ENCODE peak calls at places on chromosomes 13 and 19, in six cellular contexts. One of them, this sample, is unnamed.

GRCh38 chr19:4866595-4867424 is 657 bp downstream of the PLIN3 start:
- DNase-seq in activated naive CD4-positive, alpha-beta T cell treated with anti-CD3 and anti-CD28 coated beads, Interleukin-2, amount 10 ng/mL, durations not matched to agents 7 days and 5 days: peak; percentile 64
- DNase-seq in NCI-H2227 treated with DMSO at 0.1 percent for 48 hours: peak; percentile 2
- DNase-seq in ELR: peak; percentile 63
- DNase-seq in NCI-H774: no peak
- DNase-seq in AG04450: no peak
- DNase-seq in this sample: peak; percentile 55

GRCh38 chr13:109790951-109791605 is 4.7 kb upstream of the IRS2 start:
- DNase-seq in NCI-H2227 treated with DMSO at 0.1 percent for 48 hours: no peak
- DNase-seq in NCI-H774: peak; percentile 27
- DNase-seq in activated naive CD4-positive, alpha-beta T cell treated with anti-CD3 and anti-CD28 coated beads, Interleukin-2, amount 10 ng/mL, durations not matched to agents 7 days and 5 days: peak; percentile 66
- DNase-seq in AG04450: no peak
- DNase-seq in ELR: peak; percentile 48
- DNase-seq in this sample: peak; percentile 55

GRCh38 chr13:112333756-112334543 is 42.2 kb upstream of the SPACA7 start:
- DNase-seq in AG04450: no peak
- DNase-seq in ELR: peak; percentile 6
- DNase-seq in activated naive CD4-positive, alpha-beta T cell treated with anti-CD3 and anti-CD28 coated beads, Interleukin-2, amount 10 ng/mL, durations not matched to agents 7 days and 5 days: no peak
- DNase-seq in NCI-H2227 treated with DMSO at 0.1 percent for 48 hours: no peak
- DNase-seq in NCI-H774: no peak
- DNase-seq in this sample: peak; percentile 49

GRCh38 chr13:95301947-95302386 is 716 bp upstream of the ABCC4 start:
- DNase-seq in NCI-H2227 treated with DMSO at 0.1 percent for 48 hours: peak; percentile 56
- DNase-seq in NCI-H774: no peak
- DNase-seq in AG04450: no peak
- DNase-seq in activated naive CD4-positive, alpha-beta T cell treated with anti-CD3 and anti-CD28 coated beads, Interleukin-2, amount 10 ng/mL, durations not matched to agents 7 days and 5 days: no peak
- DNase-seq in ELR: no peak
- DNase-seq in this sample: no peak

GRCh38 chr13:111519490-111520170 is 199.2 kb downstream of the TEX29 start:
- DNase-seq in ELR: no peak
- DNase-seq in activated naive CD4-positive, alpha-beta T cell treated with anti-CD3 and anti-CD28 coated beads, Interleukin-2, amount 10 ng/mL, durations not matched to agents 7 days and 5 days: no peak
- DNase-seq in AG04450: no peak
- DNase-seq in NCI-H2227 treated with DMSO at 0.1 percent for 48 hours: no peak
- DNase-seq in NCI-H774: no peak
- DNase-seq in this sample: no peak

GRCh38 chr19:55605637-55606470 is at the start of gene ZNF865:
- DNase-seq in NCI-H2227 treated with DMSO at 0.1 percent for 48 hours: peak; percentile 98
- DNase-seq in ELR: peak; percentile 91
- DNase-seq in AG04450: peak; percentile 67
- DNase-seq in NCI-H774: peak; percentile 30
- DNase-seq in activated naive CD4-positive, alpha-beta T cell treated with anti-CD3 and anti-CD28 coated beads, Interleukin-2, amount 10 ng/mL, durations not matched to agents 7 days and 5 days: peak; percentile 81
- DNase-seq in this sample: peak; percentile 87

GRCh38 chr19:37986048-37986750 is 79.2 kb downstream of the SIPA1L3 start:
- DNase-seq in activated naive CD4-positive, alpha-beta T cell treated with anti-CD3 and anti-CD28 coated beads, Interleukin-2, amount 10 ng/mL, durations not matched to agents 7 days and 5 days: peak; percentile 23
- DNase-seq in AG04450: no peak
- DNase-seq in NCI-H774: no peak
- DNase-seq in ELR: no peak
- DNase-seq in NCI-H2227 treated with DMSO at 0.1 percent for 48 hours: no peak
- DNase-seq in this sample: no peak

GRCh38 chr19:3338541-3339181 is 27.7 kb upstream of the NFIC start:
- DNase-seq in NCI-H2227 treated with DMSO at 0.1 percent for 48 hours: no peak
- DNase-seq in NCI-H774: peak; percentile 29
- DNase-seq in activated naive CD4-positive, alpha-beta T cell treated with anti-CD3 and anti-CD28 coated beads, Interleukin-2, amount 10 ng/mL, durations not matched to agents 7 days and 5 days: peak; percentile 69
- DNase-seq in ELR: no peak
- DNase-seq in AG04450: no peak
- DNase-seq in this sample: peak; percentile 72

GRCh38 chr19:9705836-9706235 is 30.9 kb upstream of the ZNF562 start:
- DNase-seq in activated naive CD4-positive, alpha-beta T cell treated with anti-CD3 and anti-CD28 coated beads, Interleukin-2, amount 10 ng/mL, durations not matched to agents 7 days and 5 days: no peak
- DNase-seq in NCI-H774: no peak
- DNase-seq in NCI-H2227 treated with DMSO at 0.1 percent for 48 hours: no peak
- DNase-seq in AG04450: no peak
- DNase-seq in ELR: no peak
- DNase-seq in this sample: no peak

GRCh38 chr13:94228781-94229180 is 250.7 kb downstream of the DCT start:
- DNase-seq in activated naive CD4-positive, alpha-beta T cell treated with anti-CD3 and anti-CD28 coated beads, Interleukin-2, amount 10 ng/mL, durations not matched to agents 7 days and 5 days: no peak
- DNase-seq in NCI-H2227 treated with DMSO at 0.1 percent for 48 hours: no peak
- DNase-seq in ELR: no peak
- DNase-seq in AG04450: no peak
- DNase-seq in NCI-H774: no peak
- DNase-seq in this sample: no peak

GRCh38 chr19:45419396-45419795 is 4.3 kb downstream of the ERCC1 start:
- DNase-seq in activated naive CD4-positive, alpha-beta T cell treated with anti-CD3 and anti-CD28 coated beads, Interleukin-2, amount 10 ng/mL, durations not matched to agents 7 days and 5 days: peak; percentile 52
- DNase-seq in AG04450: no peak
- DNase-seq in ELR: no peak
- DNase-seq in NCI-H2227 treated with DMSO at 0.1 percent for 48 hours: no peak
- DNase-seq in NCI-H774: no peak
- DNase-seq in this sample: no peak

GRCh38 chr19:18541992-18542935 is 1.1 kb downstream of the FKBP8 start:
- DNase-seq in NCI-H2227 treated with DMSO at 0.1 percent for 48 hours: no peak
- DNase-seq in NCI-H774: no peak
- DNase-seq in ELR: peak; percentile 13
- DNase-seq in activated naive CD4-positive, alpha-beta T cell treated with anti-CD3 and anti-CD28 coated beads, Interleukin-2, amount 10 ng/mL, durations not matched to agents 7 days and 5 days: no peak
- DNase-seq in AG04450: no peak
- DNase-seq in this sample: no peak

GRCh38 chr19:18291590-18292459 is 10.4 kb upstream of the JUND start:
- DNase-seq in NCI-H774: no peak
- DNase-seq in ELR: peak; percentile 71
- DNase-seq in NCI-H2227 treated with DMSO at 0.1 percent for 48 hours: peak; percentile 59
- DNase-seq in activated naive CD4-positive, alpha-beta T cell treated with anti-CD3 and anti-CD28 coated beads, Interleukin-2, amount 10 ng/mL, durations not matched to agents 7 days and 5 days: peak; percentile 91
- DNase-seq in AG04450: no peak
- DNase-seq in this sample: peak; percentile 70

GRCh38 chr19:23403581-23404324 is 8.5 kb upstream of the ZNF91 start:
- DNase-seq in ELR: no peak
- DNase-seq in activated naive CD4-positive, alpha-beta T cell treated with anti-CD3 and anti-CD28 coated beads, Interleukin-2, amount 10 ng/mL, durations not matched to agents 7 days and 5 days: no peak
- DNase-seq in NCI-H774: peak; percentile 14
- DNase-seq in NCI-H2227 treated with DMSO at 0.1 percent for 48 hours: no peak
- DNase-seq in AG04450: no peak
- DNase-seq in this sample: no peak

GRCh38 chr19:8209111-8209964 is at the start of gene CERS4:
- DNase-seq in AG04450: no peak
- DNase-seq in activated naive CD4-positive, alpha-beta T cell treated with anti-CD3 and anti-CD28 coated beads, Interleukin-2, amount 10 ng/mL, durations not matched to agents 7 days and 5 days: peak; percentile 89
- DNase-seq in NCI-H774: peak; percentile 86
- DNase-seq in ELR: peak; percentile 24
- DNase-seq in NCI-H2227 treated with DMSO at 0.1 percent for 48 hours: no peak
- DNase-seq in this sample: no peak

GRCh38 chr19:13637664-13638063 is 126.7 kb upstream of the MRI1 start:
- DNase-seq in ELR: peak; percentile 97
- DNase-seq in activated naive CD4-positive, alpha-beta T cell treated with anti-CD3 and anti-CD28 coated beads, Interleukin-2, amount 10 ng/mL, durations not matched to agents 7 days and 5 days: no peak
- DNase-seq in AG04450: no peak
- DNase-seq in NCI-H774: no peak
- DNase-seq in NCI-H2227 treated with DMSO at 0.1 percent for 48 hours: no peak
- DNase-seq in this sample: no peak

GRCh38 chr13:112657850-112658445 is 31.9 kb upstream of the ATP11A start:
- DNase-seq in NCI-H774: no peak
- DNase-seq in AG04450: peak; percentile 33
- DNase-seq in activated naive CD4-positive, alpha-beta T cell treated with anti-CD3 and anti-CD28 coated beads, Interleukin-2, amount 10 ng/mL, durations not matched to agents 7 days and 5 days: no peak
- DNase-seq in ELR: peak; percentile 84
- DNase-seq in NCI-H2227 treated with DMSO at 0.1 percent for 48 hours: no peak
- DNase-seq in this sample: peak; percentile 66

GRCh38 chr13:46738055-46738454 is 58.9 kb downstream of the ESD start:
- DNase-seq in AG04450: no peak
- DNase-seq in ELR: no peak
- DNase-seq in NCI-H774: no peak
- DNase-seq in activated naive CD4-positive, alpha-beta T cell treated with anti-CD3 and anti-CD28 coated beads, Interleukin-2, amount 10 ng/mL, durations not matched to agents 7 days and 5 days: no peak
- DNase-seq in NCI-H2227 treated with DMSO at 0.1 percent for 48 hours: no peak
- DNase-seq in this sample: no peak

GRCh38 chr19:55231391-55232283 is 3.1 kb upstream of the TMEM86B start:
- DNase-seq in NCI-H774: no peak
- DNase-seq in ELR: no peak
- DNase-seq in AG04450: no peak
- DNase-seq in activated naive CD4-positive, alpha-beta T cell treated with anti-CD3 and anti-CD28 coated beads, Interleukin-2, amount 10 ng/mL, durations not matched to agents 7 days and 5 days: no peak
- DNase-seq in NCI-H2227 treated with DMSO at 0.1 percent for 48 hours: no peak
- DNase-seq in this sample: no peak

GRCh38 chr13:37202264-37202663 is 96.8 kb upstream of the CSNK1A1L start:
- DNase-seq in activated naive CD4-positive, alpha-beta T cell treated with anti-CD3 and anti-CD28 coated beads, Interleukin-2, amount 10 ng/mL, durations not matched to agents 7 days and 5 days: no peak
- DNase-seq in ELR: peak; percentile 41
- DNase-seq in NCI-H2227 treated with DMSO at 0.1 percent for 48 hours: no peak
- DNase-seq in AG04450: peak; percentile 16
- DNase-seq in NCI-H774: no peak
- DNase-seq in this sample: no peak

GRCh38 chr13:50129923-50130685 is 114.9 kb downstream of the KCNRG start:
- DNase-seq in ELR: peak; percentile 46
- DNase-seq in NCI-H774: no peak
- DNase-seq in NCI-H2227 treated with DMSO at 0.1 percent for 48 hours: peak; percentile 4
- DNase-seq in AG04450: no peak
- DNase-seq in activated naive CD4-positive, alpha-beta T cell treated with anti-CD3 and anti-CD28 coated beads, Interleukin-2, amount 10 ng/mL, durations not matched to agents 7 days and 5 days: peak; percentile 47
- DNase-seq in this sample: peak; percentile 43

GRCh38 chr13:73040479-73040878 is 18.3 kb upstream of the KLF5 start:
- DNase-seq in ELR: no peak
- DNase-seq in NCI-H774: no peak
- DNase-seq in NCI-H2227 treated with DMSO at 0.1 percent for 48 hours: no peak
- DNase-seq in AG04450: no peak
- DNase-seq in activated naive CD4-positive, alpha-beta T cell treated with anti-CD3 and anti-CD28 coated beads, Interleukin-2, amount 10 ng/mL, durations not matched to agents 7 days and 5 days: no peak
- DNase-seq in this sample: peak; percentile 25

GRCh38 chr13:89925107-89925506 is 1422.4 kb upstream of the MIR17HG start:
- DNase-seq in NCI-H774: no peak
- DNase-seq in ELR: peak; percentile 68
- DNase-seq in activated naive CD4-positive, alpha-beta T cell treated with anti-CD3 and anti-CD28 coated beads, Interleukin-2, amount 10 ng/mL, durations not matched to agents 7 days and 5 days: no peak
- DNase-seq in NCI-H2227 treated with DMSO at 0.1 percent for 48 hours: peak; percentile 1
- DNase-seq in AG04450: no peak
- DNase-seq in this sample: peak; percentile 61

GRCh38 chr13:79404985-79405384 is 1.1 kb downstream of the RBM26 start:
- DNase-seq in activated naive CD4-positive, alpha-beta T cell treated with anti-CD3 and anti-CD28 coated beads, Interleukin-2, amount 10 ng/mL, durations not matched to agents 7 days and 5 days: no peak
- DNase-seq in NCI-H2227 treated with DMSO at 0.1 percent for 48 hours: no peak
- DNase-seq in ELR: peak; percentile 34
- DNase-seq in NCI-H774: no peak
- DNase-seq in AG04450: no peak
- DNase-seq in this sample: peak; percentile 39

GRCh38 chr13:46686171-46686570 is 110.8 kb downstream of the ESD start:
- DNase-seq in ELR: no peak
- DNase-seq in NCI-H2227 treated with DMSO at 0.1 percent for 48 hours: no peak
- DNase-seq in NCI-H774: no peak
- DNase-seq in activated naive CD4-positive, alpha-beta T cell treated with anti-CD3 and anti-CD28 coated beads, Interleukin-2, amount 10 ng/mL, durations not matched to agents 7 days and 5 days: no peak
- DNase-seq in AG04450: no peak
- DNase-seq in this sample: no peak

GRCh38 chr13:114140131-114140908 is 7.9 kb upstream of the RASA3 start:
- DNase-seq in NCI-H2227 treated with DMSO at 0.1 percent for 48 hours: no peak
- DNase-seq in ELR: no peak
- DNase-seq in AG04450: no peak
- DNase-seq in activated naive CD4-positive, alpha-beta T cell treated with anti-CD3 and anti-CD28 coated beads, Interleukin-2, amount 10 ng/mL, durations not matched to agents 7 days and 5 days: peak; percentile 66
- DNase-seq in NCI-H774: no peak
- DNase-seq in this sample: no peak

GRCh38 chr13:114134111-114134943 is 1.9 kb upstream of the RASA3 start:
- DNase-seq in NCI-H774: no peak
- DNase-seq in ELR: no peak
- DNase-seq in AG04450: no peak
- DNase-seq in NCI-H2227 treated with DMSO at 0.1 percent for 48 hours: no peak
- DNase-seq in activated naive CD4-positive, alpha-beta T cell treated with anti-CD3 and anti-CD28 coated beads, Interleukin-2, amount 10 ng/mL, durations not matched to agents 7 days and 5 days: peak; percentile 62
- DNase-seq in this sample: no peak

GRCh38 chr13:85608255-85608829 is 190.9 kb downstream of the SLITRK6 start:
- DNase-seq in ELR: no peak
- DNase-seq in AG04450: no peak
- DNase-seq in activated naive CD4-positive, alpha-beta T cell treated with anti-CD3 and anti-CD28 coated beads, Interleukin-2, amount 10 ng/mL, durations not matched to agents 7 days and 5 days: no peak
- DNase-seq in NCI-H774: no peak
- DNase-seq in NCI-H2227 treated with DMSO at 0.1 percent for 48 hours: no peak
- DNase-seq in this sample: no peak

This sample was measured in MCF 10A.